ENCODE peak calls at places on chromosomes 16 and 17, in ten cellular contexts. Y is neural progenitor cell, N is transverse colon, V is HCT116, P is mucosa of descending colon, G is psoas muscle, M is heart right ventricle, C is tibial nerve, Z is foreskin fibroblast, J is pancreas. T is an unnamed sample.

GRCh38 chr17:48429156-48429555 is 858 bp downstream of the SKAP1 start:
- DNase-seq in G (no peak), J (no peak), N (no peak), P (no peak), M (no peak), C (no peak), V (no peak), Z (no peak), Y (no peak), T (no peak)

GRCh38 chr16:66036162-66036561 is 330.3 kb upstream of the CDH5 start:
- DNase-seq in Z (no peak), J (no peak), M (no peak), C (no peak), G (peak; percentile 60), P (no peak), N (no peak), V (no peak), Y (no peak), T (no peak)

GRCh38 chr16:49452568-49452967 is 79.0 kb downstream of the C16orf78 start:
- DNase-seq in J (no peak), M (no peak), P (no peak), Y (peak; percentile 52), V (no peak), C (no peak), Z (no peak), N (no peak), G (peak; percentile 39), T (no peak)

GRCh38 chr16:71293921-71294320 is 4.7 kb upstream of the CMTR2 start:
- DNase-seq in C (no peak), V (no peak), P (no peak), Y (no peak), M (no peak), J (no peak), Z (no peak), G (no peak), N (no peak), T (no peak)

GRCh38 chr16:55282441-55282840 is 41.6 kb upstream of the IRX6 start:
- DNase-seq in C (no peak), M (no peak), N (no peak), P (no peak), G (no peak), J (no peak), Y (no peak), Z (no peak), V (no peak), T (no peak)

GRCh38 chr17:31744541-31744951 is 114.5 kb downstream of the COPRS start:
- DNase-seq in C (no peak), V (no peak), N (no peak), M (no peak), J (no peak), Y (no peak), G (no peak), P (no peak), Z (no peak), T (no peak)

GRCh38 chr17:43839670-43840101 is 6.7 kb upstream of the MPP3 start:
- DNase-seq in N (peak; percentile 82), C (no peak), G (no peak), P (peak; percentile 86), Y (no peak), Z (no peak), M (no peak), V (peak; percentile 76), J (peak; percentile 62), T (no peak)

GRCh38 chr17:81097134-81097942 is 62.4 kb downstream of the BAIAP2 start:
- DNase-seq in J (peak; percentile 54), Z (peak; percentile 81), N (peak; percentile 68), G (peak; percentile 88), Y (peak; percentile 92), M (peak; percentile 76), C (peak; percentile 87), V (peak; percentile 75), P (peak; percentile 74), T (no peak)

GRCh38 chr17:231966-232807 is 50.7 kb upstream of the DOC2B start:
- DNase-seq in J (no peak), C (no peak), V (no peak), Z (no peak), N (peak; percentile 5), G (peak; percentile 42), P (peak; percentile 38), Y (no peak), M (no peak), T (no peak)

GRCh38 chr17:39069114-39069756 is 82.2 kb downstream of the PLXDC1 start:
- DNase-seq in M (no peak), C (no peak), Z (peak; percentile 31), P (no peak), N (no peak), V (no peak), G (no peak), Y (peak; percentile 74), J (peak; percentile 32), T (peak; percentile 20)

GRCh38 chr17:82489851-82490511 is 29.6 kb upstream of the FOXK2 start:
- DNase-seq in C (no peak), J (no peak), M (no peak), N (no peak), P (no peak), Z (no peak), V (no peak), G (no peak), Y (no peak), T (no peak)

GRCh38 chr16:31493506-31494125 is 10.7 kb downstream of the SLC5A2 start:
- DNase-seq in N (no peak), M (no peak), P (no peak), Y (no peak), C (no peak), V (no peak), G (no peak), Z (no peak), J (no peak), T (no peak)

GRCh38 chr17:65896889-65897288 is 295.0 kb downstream of the CEP112 start:
- DNase-seq in P (no peak), G (no peak), C (no peak), V (no peak), Y (no peak), Z (no peak), M (no peak), J (no peak), N (no peak), T (no peak)

GRCh38 chr17:65892912-65893377 is 299.0 kb downstream of the CEP112 start:
- DNase-seq in V (no peak), Y (no peak), C (no peak), P (no peak), J (no peak), M (no peak), G (no peak), Z (no peak), N (no peak), T (no peak)

GRCh38 chr17:65888649-65889048 is 303.3 kb downstream of the CEP112 start:
- DNase-seq in N (no peak), P (no peak), V (no peak), M (no peak), C (no peak), J (no peak), Y (no peak), Z (no peak), G (no peak), T (no peak)

GRCh38 chr17:65893692-65894279 is 298.1 kb downstream of the CEP112 start:
- DNase-seq in M (no peak), V (no peak), P (no peak), C (no peak), J (no peak), Y (no peak), N (no peak), Z (no peak), G (no peak), T (no peak)
- H3K4me3 ChIP-seq in M (no peak overlapping the region), V (no peak overlapping the region), P (no peak overlapping the region), C (no peak overlapping the region), J (no peak overlapping the region), Y (no peak overlapping the region), N (no peak overlapping the region), Z (no peak overlapping the region), G (no peak overlapping the region), T (no peak overlapping the region)

DNA sequence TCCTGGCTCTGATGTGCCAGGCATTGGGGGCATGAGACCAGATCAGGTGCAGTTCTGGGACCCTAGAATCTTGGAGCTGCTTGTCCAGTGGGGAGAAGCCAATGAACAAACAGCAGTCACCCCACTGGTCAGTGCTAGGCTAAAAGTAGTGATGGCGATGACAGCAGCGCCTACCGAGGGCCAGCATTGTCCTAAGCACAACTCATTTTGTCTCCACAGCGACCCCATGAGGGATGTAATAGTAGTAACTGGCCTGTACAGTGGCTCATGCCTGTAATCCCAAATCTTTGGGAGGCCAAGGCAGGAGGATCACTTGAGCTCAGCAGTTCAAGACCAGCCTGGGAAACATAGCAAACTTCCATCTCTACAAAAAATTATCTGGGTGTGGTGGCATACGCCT is 6.2 kb downstream of the SMCR8 start:
- DNase-seq in Z (no peak), M (no peak), G (no peak), Y (peak; percentile 51), J (no peak), C (no peak), V (peak; percentile 16), N (no peak), P (no peak), T (no peak)
- TF ChIP-seq CTCF in Z (no peak), M (no peak), G (no peak), Y (peak; percentile 39), J (no peak), C (no peak), V (peak; percentile 34), N (no peak), P (no peak), T (peak; percentile 34)

GRCh38 chr16:56999409-57000270 is 10.3 kb downstream of the NLRC5 start:
- DNase-seq in G (no peak), P (no peak), J (no peak), N (no peak), C (no peak), Z (no peak), M (no peak), V (no peak), Y (no peak), T (no peak)

GRCh38 chr16:57003439-57004386 is 14.4 kb downstream of the NLRC5 start:
- DNase-seq in N (no peak), G (no peak), P (no peak), Z (no peak), Y (no peak), J (no peak), C (no peak), V (no peak), M (no peak), T (no peak)

GRCh38 chr16:57000271-57001025 is 11.1 kb downstream of the NLRC5 start:
- DNase-seq in P (no peak), Z (peak; percentile 98), V (peak; percentile 19), G (peak; percentile 77), Y (no peak), C (peak; percentile 27), J (no peak), M (peak; percentile 68), N (peak; percentile 36), T (peak; percentile 46)

GRCh38 chr16:56998861-56999260 is 9.5 kb downstream of the NLRC5 start:
- DNase-seq in C (no peak), P (no peak), M (no peak), Z (no peak), N (no peak), J (no peak), V (no peak), Y (peak; percentile 43), G (no peak), T (no peak)

GRCh38 chr16:57001026-57001669 is 11.8 kb downstream of the NLRC5 start:
- DNase-seq in P (no peak), Y (no peak), N (no peak), G (no peak), Z (no peak), V (no peak), C (no peak), J (no peak), M (no peak), T (no peak)
- H3K4me3 ChIP-seq in P (no peak overlapping the region), Y (no peak overlapping the region), N (no peak overlapping the region), G (no peak overlapping the region), Z (no peak overlapping the region), V (no peak overlapping the region), C (no peak overlapping the region), J (no peak overlapping the region), M (no peak overlapping the region), T (no peak overlapping the region)

GRCh38 chr17:2042355-2042929 is 620 bp downstream of the OVCA2 start:
- DNase-seq in V (no peak), C (no peak), M (no peak), J (no peak), N (no peak), G (no peak), Z (no peak), P (no peak), Y (peak; percentile 73), T (no peak)
- TF ChIP-seq CTCF in V (peak; percentile 40), C (no peak), M (no peak), J (no peak), N (no peak), G (no peak), Z (peak; percentile 43), P (no peak), Y (peak; percentile 28), T (no peak)